ENCODE peak calls at places on chromosome 4, in ten cellular contexts. One of them, this sample, is unnamed.
A peak's percentile ranks its signal among the peaks of the same experiment; 100 is the strongest.

GRCh38 chr4:77240469-77241066 is 83.6 kb downstream of the CCNG2 start:
- DNase-seq in endothelial cell of umbilical vein: peak; percentile 56
- DNase-seq in aorta: peak; percentile 84
- DNase-seq in transverse colon: peak; percentile 62
- DNase-seq in tibial nerve: no peak
- DNase-seq in cardiac fibroblast: peak; percentile 61
- DNase-seq in CD8-positive, alpha-beta T cell: peak; percentile 35
- DNase-seq in lower lobe of right lung: peak; percentile 63
- DNase-seq in fibroblast of mammary gland: peak; percentile 54
- DNase-seq in Peyer's patch: peak; percentile 72
- DNase-seq in this sample: peak; percentile 53

GRCh38 chr4:85929926-85930325 is 429.9 kb downstream of the MAPK10 start:
- DNase-seq in endothelial cell of umbilical vein: peak; percentile 30
- DNase-seq in CD8-positive, alpha-beta T cell: no peak
- DNase-seq in lower lobe of right lung: peak; percentile 58
- DNase-seq in cardiac fibroblast: no peak
- DNase-seq in aorta: no peak
- DNase-seq in tibial nerve: no peak
- DNase-seq in transverse colon: peak; percentile 49
- DNase-seq in fibroblast of mammary gland: no peak
- DNase-seq in Peyer's patch: peak; percentile 56
- DNase-seq in this sample: no peak

GRCh38 chr4:2798399-2799301 is 5.8 kb downstream of the SH3BP2 start:
- DNase-seq in aorta: peak; percentile 81
- DNase-seq in endothelial cell of umbilical vein: peak; percentile 83
- DNase-seq in transverse colon: peak; percentile 84
- DNase-seq in fibroblast of mammary gland: no peak
- DNase-seq in cardiac fibroblast: peak; percentile 72
- DNase-seq in Peyer's patch: peak; percentile 88
- DNase-seq in lower lobe of right lung: peak; percentile 88
- DNase-seq in tibial nerve: peak; percentile 23
- DNase-seq in CD8-positive, alpha-beta T cell: peak; percentile 30
- DNase-seq in this sample: no peak

GRCh38 chr4:116702949-116703348 is 382.4 kb downstream of the TRAM1L1 start:
- DNase-seq in endothelial cell of umbilical vein: peak; percentile 26
- DNase-seq in cardiac fibroblast: no peak
- DNase-seq in transverse colon: no peak
- DNase-seq in tibial nerve: no peak
- DNase-seq in aorta: no peak
- DNase-seq in fibroblast of mammary gland: no peak
- DNase-seq in CD8-positive, alpha-beta T cell: no peak
- DNase-seq in Peyer's patch: no peak
- DNase-seq in lower lobe of right lung: no peak
- DNase-seq in this sample: no peak

GRCh38 chr4:136651278-136651667 is 881.0 kb downstream of the PCDH18 start:
- DNase-seq in CD8-positive, alpha-beta T cell: no peak
- DNase-seq in endothelial cell of umbilical vein: peak; percentile 73
- DNase-seq in cardiac fibroblast: no peak
- DNase-seq in Peyer's patch: no peak
- DNase-seq in fibroblast of mammary gland: no peak
- DNase-seq in aorta: no peak
- DNase-seq in tibial nerve: no peak
- DNase-seq in transverse colon: no peak
- DNase-seq in lower lobe of right lung: no peak
- DNase-seq in this sample: peak; percentile 33

GRCh38 chr4:147651563-147651962 is 32.4 kb downstream of the PRMT9 start:
- DNase-seq in transverse colon: no peak
- DNase-seq in endothelial cell of umbilical vein: no peak
- DNase-seq in tibial nerve: no peak
- DNase-seq in aorta: no peak
- DNase-seq in CD8-positive, alpha-beta T cell: no peak
- DNase-seq in fibroblast of mammary gland: no peak
- DNase-seq in lower lobe of right lung: no peak
- DNase-seq in cardiac fibroblast: no peak
- DNase-seq in Peyer's patch: no peak
- DNase-seq in this sample: no peak

GRCh38 chr4:3829954-3830773 is 64.0 kb downstream of the ADRA2C start:
- DNase-seq in aorta: no peak
- DNase-seq in CD8-positive, alpha-beta T cell: no peak
- DNase-seq in cardiac fibroblast: no peak
- DNase-seq in fibroblast of mammary gland: no peak
- DNase-seq in Peyer's patch: no peak
- DNase-seq in tibial nerve: no peak
- DNase-seq in lower lobe of right lung: no peak
- DNase-seq in endothelial cell of umbilical vein: no peak
- DNase-seq in transverse colon: no peak
- DNase-seq in this sample: no peak

GRCh38 chr4:3365326-3365725 is 72.5 kb downstream of the RGS12 start:
- DNase-seq in transverse colon: no peak
- DNase-seq in CD8-positive, alpha-beta T cell: no peak
- DNase-seq in cardiac fibroblast: no peak
- DNase-seq in tibial nerve: no peak
- DNase-seq in Peyer's patch: no peak
- DNase-seq in fibroblast of mammary gland: no peak
- DNase-seq in lower lobe of right lung: no peak
- DNase-seq in endothelial cell of umbilical vein: no peak
- DNase-seq in aorta: no peak
- DNase-seq in this sample: no peak

GRCh38 chr4:103018391-103019318 is 850 bp downstream of the SLC9B1 start:
- DNase-seq in lower lobe of right lung: no peak
- DNase-seq in transverse colon: peak; percentile 30
- DNase-seq in tibial nerve: no peak
- DNase-seq in aorta: no peak
- DNase-seq in endothelial cell of umbilical vein: no peak
- DNase-seq in Peyer's patch: no peak
- DNase-seq in cardiac fibroblast: peak; percentile 70
- DNase-seq in fibroblast of mammary gland: no peak
- DNase-seq in CD8-positive, alpha-beta T cell: peak; percentile 20
- DNase-seq in this sample: no peak

GRCh38 chr4:100063355-100063754 is 113.3 kb upstream of the H2AZ1 start:
- DNase-seq in tibial nerve: no peak
- DNase-seq in Peyer's patch: no peak
- DNase-seq in lower lobe of right lung: no peak
- DNase-seq in fibroblast of mammary gland: peak; percentile 17
- DNase-seq in cardiac fibroblast: no peak
- DNase-seq in endothelial cell of umbilical vein: no peak
- DNase-seq in transverse colon: no peak
- DNase-seq in aorta: no peak
- DNase-seq in CD8-positive, alpha-beta T cell: no peak
- DNase-seq in this sample: no peak

GRCh38 chr4:6824772-6825402 is 42.4 kb downstream of the KIAA0232 start:
- DNase-seq in cardiac fibroblast: no peak
- DNase-seq in lower lobe of right lung: no peak
- DNase-seq in aorta: no peak
- DNase-seq in Peyer's patch: no peak
- DNase-seq in tibial nerve: no peak
- DNase-seq in CD8-positive, alpha-beta T cell: no peak
- DNase-seq in transverse colon: no peak
- DNase-seq in endothelial cell of umbilical vein: no peak
- DNase-seq in fibroblast of mammary gland: no peak
- DNase-seq in this sample: no peak

GRCh38 chr4:41280010-41280409 is 23.3 kb downstream of the UCHL1 start:
- DNase-seq in Peyer's patch: no peak
- DNase-seq in aorta: no peak
- DNase-seq in transverse colon: no peak
- DNase-seq in fibroblast of mammary gland: peak; percentile 34
- DNase-seq in lower lobe of right lung: no peak
- DNase-seq in endothelial cell of umbilical vein: no peak
- DNase-seq in cardiac fibroblast: peak; percentile 57
- DNase-seq in tibial nerve: no peak
- DNase-seq in CD8-positive, alpha-beta T cell: no peak
- DNase-seq in this sample: no peak

GRCh38 chr4:129641179-129641578 is 545.2 kb downstream of the C4orf33 start:
- DNase-seq in aorta: no peak
- DNase-seq in transverse colon: peak; percentile 61
- DNase-seq in fibroblast of mammary gland: peak; percentile 60
- DNase-seq in Peyer's patch: no peak
- DNase-seq in CD8-positive, alpha-beta T cell: peak; percentile 21
- DNase-seq in cardiac fibroblast: peak; percentile 70
- DNase-seq in lower lobe of right lung: no peak
- DNase-seq in endothelial cell of umbilical vein: peak; percentile 80
- DNase-seq in tibial nerve: peak; percentile 32
- DNase-seq in this sample: peak; percentile 73

GRCh38 chr4:161952382-161952781 is 211.4 kb downstream of the FSTL5 start:
- DNase-seq in tibial nerve: no peak
- DNase-seq in endothelial cell of umbilical vein: peak; percentile 47
- DNase-seq in CD8-positive, alpha-beta T cell: no peak
- DNase-seq in fibroblast of mammary gland: no peak
- DNase-seq in cardiac fibroblast: no peak
- DNase-seq in lower lobe of right lung: no peak
- DNase-seq in aorta: no peak
- DNase-seq in Peyer's patch: no peak
- DNase-seq in transverse colon: no peak
- DNase-seq in this sample: no peak

GRCh38 chr4:37392540-37393255 is 148.2 kb downstream of the NWD2 start:
- DNase-seq in tibial nerve: peak; percentile 26
- DNase-seq in cardiac fibroblast: peak; percentile 15
- DNase-seq in transverse colon: peak; percentile 23
- DNase-seq in aorta: no peak
- DNase-seq in Peyer's patch: no peak
- DNase-seq in CD8-positive, alpha-beta T cell: no peak
- DNase-seq in endothelial cell of umbilical vein: peak; percentile 4
- DNase-seq in lower lobe of right lung: peak; percentile 56
- DNase-seq in fibroblast of mammary gland: no peak
- DNase-seq in this sample: peak; percentile 24

GRCh38 chr4:89158884-89159503 is 47.7 kb downstream of the TIGD2 start:
- DNase-seq in fibroblast of mammary gland: peak; percentile 64
- DNase-seq in cardiac fibroblast: peak; percentile 68
- DNase-seq in tibial nerve: no peak
- DNase-seq in CD8-positive, alpha-beta T cell: no peak
- DNase-seq in Peyer's patch: no peak
- DNase-seq in lower lobe of right lung: no peak
- DNase-seq in endothelial cell of umbilical vein: peak; percentile 77
- DNase-seq in aorta: no peak
- DNase-seq in transverse colon: no peak
- DNase-seq in this sample: peak; percentile 50

DNA sequence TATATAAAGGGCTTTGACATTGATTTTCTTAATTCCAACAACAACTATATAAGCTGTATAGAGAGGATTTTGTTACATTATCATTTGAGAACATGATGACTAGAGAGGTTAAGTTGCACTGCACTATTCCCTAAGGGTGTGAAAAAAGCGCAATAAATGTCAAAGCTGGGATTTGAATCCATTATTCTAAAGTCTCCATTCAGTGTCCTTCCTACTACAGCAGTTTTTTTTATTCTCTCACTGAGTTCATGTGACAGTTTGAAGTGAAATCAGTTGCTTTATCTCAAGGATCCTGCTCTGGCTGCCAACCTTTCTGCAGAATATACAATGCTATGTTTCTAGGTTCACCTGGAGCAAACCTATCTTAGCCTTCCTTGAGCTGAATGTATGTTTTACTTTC is 177.5 kb downstream of the ANKRD50 start:
- DNase-seq in tibial nerve: no peak
- DNase-seq in cardiac fibroblast: no peak
- DNase-seq in transverse colon: no peak
- DNase-seq in Peyer's patch: no peak
- DNase-seq in fibroblast of mammary gland: no peak
- DNase-seq in aorta: no peak
- DNase-seq in CD8-positive, alpha-beta T cell: no peak
- DNase-seq in endothelial cell of umbilical vein: no peak
- DNase-seq in lower lobe of right lung: no peak
- DNase-seq in this sample: no peak
- H3K4me3 ChIP-seq in tibial nerve: no peak overlapping the region
- H3K4me3 ChIP-seq in cardiac fibroblast: no peak overlapping the region
- H3K4me3 ChIP-seq in transverse colon: no peak overlapping the region
- H3K4me3 ChIP-seq in Peyer's patch: no peak overlapping the region
- H3K4me3 ChIP-seq in fibroblast of mammary gland: no peak overlapping the region
- H3K4me3 ChIP-seq in aorta: no peak overlapping the region
- H3K4me3 ChIP-seq in CD8-positive, alpha-beta T cell: no peak overlapping the region
- H3K4me3 ChIP-seq in endothelial cell of umbilical vein: no peak overlapping the region
- H3K4me3 ChIP-seq in lower lobe of right lung: no peak overlapping the region
- H3K4me3 ChIP-seq in this sample: no peak overlapping the region

GRCh38 chr4:144648042-144648441 is 2.1 kb downstream of the HHIP start:
- DNase-seq in transverse colon: no peak
- DNase-seq in lower lobe of right lung: no peak
- DNase-seq in CD8-positive, alpha-beta T cell: no peak
- DNase-seq in fibroblast of mammary gland: no peak
- DNase-seq in tibial nerve: no peak
- DNase-seq in aorta: no peak
- DNase-seq in Peyer's patch: no peak
- DNase-seq in endothelial cell of umbilical vein: no peak
- DNase-seq in cardiac fibroblast: no peak
- DNase-seq in this sample: peak; percentile 23
- H3K4me3 ChIP-seq in transverse colon: no peak overlapping the region
- H3K4me3 ChIP-seq in lower lobe of right lung: peak overlapping the region; percentile 55
- H3K4me3 ChIP-seq in CD8-positive, alpha-beta T cell: no peak overlapping the region
- H3K4me3 ChIP-seq in fibroblast of mammary gland: no peak overlapping the region
- H3K4me3 ChIP-seq in tibial nerve: no peak overlapping the region
- H3K4me3 ChIP-seq in aorta: no peak overlapping the region
- H3K4me3 ChIP-seq in Peyer's patch: no peak overlapping the region
- H3K4me3 ChIP-seq in endothelial cell of umbilical vein: peak overlapping the region; percentile 100
- H3K4me3 ChIP-seq in cardiac fibroblast: peak overlapping the region; percentile 73
- H3K4me3 ChIP-seq in this sample: peak overlapping the region; percentile 87

DNA sequence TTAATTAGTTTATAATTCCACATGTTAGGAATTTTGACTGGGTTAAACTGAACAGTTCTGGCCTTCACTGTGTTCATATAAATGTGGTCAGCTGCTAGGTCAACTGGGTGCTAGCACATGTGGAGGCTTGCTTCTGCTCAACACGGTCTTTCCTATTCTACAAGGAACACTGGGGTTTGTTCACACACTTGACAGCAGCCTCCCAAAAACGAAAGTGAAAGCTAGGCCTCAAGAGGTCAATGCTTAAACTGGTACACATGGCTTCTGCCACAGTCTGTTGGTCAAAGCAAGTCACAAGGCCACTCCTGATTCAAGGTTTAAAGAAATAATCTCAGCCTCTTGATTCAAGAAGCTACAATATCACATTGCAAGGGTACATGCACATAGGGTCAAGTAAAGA is 126.5 kb downstream of the QDPR start:
- DNase-seq in tibial nerve: no peak
- DNase-seq in cardiac fibroblast: peak; percentile 37
- DNase-seq in transverse colon: no peak
- DNase-seq in fibroblast of mammary gland: peak; percentile 42
- DNase-seq in lower lobe of right lung: no peak
- DNase-seq in endothelial cell of umbilical vein: peak; percentile 18
- DNase-seq in Peyer's patch: no peak
- DNase-seq in CD8-positive, alpha-beta T cell: no peak
- DNase-seq in aorta: no peak
- DNase-seq in this sample: peak; percentile 25
- H3K4me3 ChIP-seq in tibial nerve: no peak overlapping the region
- H3K4me3 ChIP-seq in cardiac fibroblast: no peak overlapping the region
- H3K4me3 ChIP-seq in transverse colon: no peak overlapping the region
- H3K4me3 ChIP-seq in fibroblast of mammary gland: no peak overlapping the region
- H3K4me3 ChIP-seq in lower lobe of right lung: no peak overlapping the region
- H3K4me3 ChIP-seq in endothelial cell of umbilical vein: no peak overlapping the region
- H3K4me3 ChIP-seq in Peyer's patch: no peak overlapping the region
- H3K4me3 ChIP-seq in CD8-positive, alpha-beta T cell: no peak overlapping the region
- H3K4me3 ChIP-seq in aorta: no peak overlapping the region
- H3K4me3 ChIP-seq in this sample: no peak overlapping the region

DNA sequence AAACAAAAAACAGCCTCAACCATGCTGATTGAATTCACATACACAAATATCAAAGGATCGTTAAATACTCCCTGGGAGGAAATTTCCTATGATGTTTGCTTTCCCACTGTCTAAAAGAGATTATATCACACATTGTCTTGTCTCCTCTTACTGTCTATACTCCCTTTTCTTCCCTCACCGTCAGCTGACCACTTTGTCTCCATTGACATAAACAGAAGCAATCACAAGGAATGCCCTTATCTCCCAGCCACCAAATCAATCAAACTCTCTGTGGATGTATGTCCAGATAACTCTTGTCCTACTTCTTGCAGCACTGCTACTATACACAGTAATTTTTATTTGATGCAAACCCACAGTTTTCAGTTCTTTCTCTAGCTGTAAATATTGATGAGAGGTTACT is 12.2 kb upstream of the NUDT9 start:
- DNase-seq in endothelial cell of umbilical vein: no peak
- DNase-seq in aorta: no peak
- DNase-seq in Peyer's patch: no peak
- DNase-seq in fibroblast of mammary gland: no peak
- DNase-seq in lower lobe of right lung: no peak
- DNase-seq in tibial nerve: no peak
- DNase-seq in CD8-positive, alpha-beta T cell: no peak
- DNase-seq in cardiac fibroblast: no peak
- DNase-seq in transverse colon: no peak
- DNase-seq in this sample: no peak
- H3K4me3 ChIP-seq in endothelial cell of umbilical vein: no peak overlapping the region
- H3K4me3 ChIP-seq in aorta: no peak overlapping the region
- H3K4me3 ChIP-seq in Peyer's patch: no peak overlapping the region
- H3K4me3 ChIP-seq in fibroblast of mammary gland: no peak overlapping the region
- H3K4me3 ChIP-seq in lower lobe of right lung: no peak overlapping the region
- H3K4me3 ChIP-seq in tibial nerve: no peak overlapping the region
- H3K4me3 ChIP-seq in CD8-positive, alpha-beta T cell: no peak overlapping the region
- H3K4me3 ChIP-seq in cardiac fibroblast: no peak overlapping the region
- H3K4me3 ChIP-seq in transverse colon: no peak overlapping the region
- H3K4me3 ChIP-seq in this sample: no peak overlapping the region

This sample was measured in astrocyte of the spinal cord.